ENCODE peak calls at places on chromosomes 5 and 9, in seven cellular contexts. G is IMR-90, J is neuronal stem cell, B is mesenchymal stem cell, K is H9, R is trophoblast cell, H is H1. D is an unnamed sample.

GRCh38 chr9:91755761-91756638 is 194.0 kb downstream of the ROR2 start:
- DNase-seq in G (no peak), J (no peak), B (no peak), K (no peak), R (no peak), H (no peak), D (no peak)

GRCh38 chr9:13485068-13485596 is 205.6 kb upstream of the MPDZ start:
- DNase-seq in G (peak), J (no peak), B (peak), K (no peak), R (peak), H (no peak), D (no peak)

GRCh38 chr9:115006660-115007059 is 76.3 kb upstream of the TNFSF8 start:
- DNase-seq in G (peak), J (no peak), B (peak), K (no peak), R (peak), H (no peak), D (no peak)

GRCh38 chr9:94639045-94639995 is at the start of gene FBP1:
- DNase-seq in G (no peak), J (no peak), B (peak), K (peak), R (peak), H (no peak), D (peak)

GRCh38 chr5:9339206-9339818 is 206.6 kb downstream of the SEMA5A start:
- DNase-seq in G (no peak), J (no peak), B (no peak), K (peak), R (no peak), H (no peak), D (peak)

GRCh38 chr5:38653389-38653788 is 96.9 kb upstream of the LIFR start:
- DNase-seq in G (no peak), J (no peak), B (no peak), K (no peak), R (no peak), H (no peak), D (no peak)

GRCh38 chr5:63131618-63132285 is 553.1 kb downstream of the LRRC70 start:
- DNase-seq in G (peak), J (no peak), B (peak), K (no peak), R (no peak), H (no peak), D (peak)

GRCh38 chr9:131630206-131630831 is 85.0 kb downstream of the PRRT1B start:
- DNase-seq in G (no peak), J (no peak), B (no peak), K (no peak), R (no peak), H (no peak), D (no peak)

GRCh38 chr9:122226758-122227575 is 1.8 kb downstream of the LHX6 start:
- DNase-seq in G (no peak), J (no peak), B (no peak), K (peak), R (no peak), H (no peak), D (peak)

GRCh38 chr5:107486489-107486888 is 184.2 kb downstream of the EFNA5 start:
- DNase-seq in G (peak), J (no peak), B (peak), K (no peak), R (peak), H (no peak), D (no peak)

GRCh38 chr5:20231040-20231439 is 243.0 kb upstream of the CDH18 start:
- DNase-seq in G (peak), J (no peak), B (no peak), K (no peak), R (no peak), H (no peak), D (no peak)

GRCh38 chr5:90783460-90784333 is 225.1 kb downstream of the ADGRV1 start:
- DNase-seq in G (peak), J (peak), B (peak), K (peak), R (peak), H (no peak), D (peak)

GRCh38 chr5:10229306-10230048 is 20.2 kb downstream of the ATPSCKMT start:
- DNase-seq in G (peak), J (no peak), B (peak), K (no peak), R (no peak), H (no peak), D (no peak)

GRCh38 chr5:89374144-89374784 is 491.3 kb upstream of the MEF2C start:
- DNase-seq in G (no peak), J (no peak), B (no peak), K (no peak), R (no peak), H (no peak), D (no peak)

GRCh38 chr9:83007521-83008300 is 55.2 kb downstream of the RASEF start:
- DNase-seq in G (no peak), J (no peak), B (no peak), K (peak), R (no peak), H (no peak), D (peak)

GRCh38 chr5:120258123-120258522 is 206.0 kb upstream of the PRR16 start:
- DNase-seq in G (no peak), J (no peak), B (no peak), K (no peak), R (no peak), H (no peak), D (no peak)

GRCh38 chr5:149007174-149007573 is 55.7 kb downstream of the SH3TC2 start:
- DNase-seq in G (peak), J (no peak), B (peak), K (no peak), R (no peak), H (no peak), D (no peak)

DNA sequence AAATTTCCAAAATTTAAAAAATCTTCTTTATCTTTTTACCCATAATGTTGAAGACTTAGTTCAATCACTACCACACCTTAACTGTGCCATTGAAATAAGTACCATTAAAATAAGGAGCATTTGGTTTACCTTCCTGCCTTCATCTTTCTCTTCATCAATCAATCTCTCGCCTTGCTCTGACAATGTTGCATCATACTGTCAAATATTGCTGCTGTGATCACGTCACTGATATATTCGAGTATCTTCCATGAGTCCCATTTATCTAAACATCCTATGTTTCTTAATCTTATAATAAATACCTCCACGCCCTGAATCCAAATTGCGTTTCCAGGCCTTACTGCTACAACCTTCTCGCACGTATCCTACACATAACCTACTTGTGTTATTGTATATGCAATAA is 155.2 kb upstream of the ACOT12 start:
- DNase-seq in G (no peak), J (no peak), B (no peak), K (no peak), R (no peak), H (no peak), D (no peak)
- H3K23ac ChIP-seq in G (no peak), J (no peak), B (no peak), K (no peak), R (no peak), H (no peak), D (no peak)

GRCh38 chr5:180639287-180639686 is 10.1 kb downstream of the FLT4 start:
- DNase-seq in G (no peak), J (no peak), B (no peak), K (no peak), R (no peak), H (no peak), D (no peak)
- H2AK5ac ChIP-seq in G (no peak), J (no peak), B (no peak), K (no peak), R (no peak), H (no peak), D (no peak)

DNA sequence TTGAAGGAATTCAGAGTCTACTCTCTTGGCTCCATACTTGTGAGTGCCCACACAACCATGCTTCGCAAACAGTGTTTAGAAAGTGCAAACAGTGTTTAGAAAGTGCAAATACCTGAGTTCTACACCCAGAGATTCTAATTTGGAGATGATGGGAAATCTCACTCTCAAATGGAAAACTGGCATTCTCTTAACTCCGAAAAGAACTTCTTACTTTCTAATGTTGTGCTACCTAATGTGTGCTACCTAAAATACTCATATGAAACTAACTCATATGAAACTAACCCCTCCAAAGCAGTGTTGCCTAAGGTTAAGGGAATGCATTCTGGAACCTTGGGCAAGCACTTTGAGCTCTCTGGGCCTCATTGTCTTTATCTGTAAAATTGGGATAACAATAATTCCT is 55.5 kb upstream of the ZNF366 start:
- DNase-seq in G (no peak), J (no peak), B (no peak), K (no peak), R (no peak), H (no peak), D (no peak)
- H3K23ac ChIP-seq in G (no peak), J (no peak), B (no peak), K (no peak), R (no peak), H (no peak), D (no peak)

GRCh38 chr5:51472472-51472871 is 89.2 kb downstream of the ISL1 start:
- DNase-seq in G (no peak), J (no peak), B (no peak), K (no peak), R (no peak), H (no peak), D (no peak)
- H2AK5ac ChIP-seq in G (no peak), J (no peak), B (no peak), K (no peak), R (no peak), H (no peak), D (no peak)